ENCODE peak calls at places on chromosomes 11 and 22, in five cellular contexts. Q is tibial artery, M is mesendoderm, F is body of pancreas, Y is left ventricle myocardium inferior. B is an unnamed sample. For H3K4me1, the result is how much of the 10 kb centered on the place peaks cover.

GRCh38 chr11:35373284-35373933 is 45.9 kb downstream of the SLC1A2 start:
- DNase-seq in Q (no peak), Y (no peak), M (no peak), F (peak), B (no peak)

GRCh38 chr22:47064416-47064815 is 302.0 kb downstream of the TBC1D22A start:
- DNase-seq in M (no peak), Q (no peak), Y (no peak), F (no peak), B (no peak)

GRCh38 chr11:11409916-11410315 is 56.9 kb upstream of the CSNK2A3 start:
- DNase-seq in Q (no peak), Y (no peak), M (no peak), F (no peak), B (no peak)

GRCh38 chr22:47617186-47617585 is 854.7 kb downstream of the TBC1D22A start:
- DNase-seq in Y (no peak), M (no peak), F (no peak), Q (no peak), B (no peak)

GRCh38 chr11:8209208-8209807 is 40.5 kb upstream of the RIC3 start:
- DNase-seq in M (peak), F (no peak), Q (peak), Y (peak), B (no peak)

GRCh38 chr11:4041731-4042391 is 52.7 kb upstream of the RRM1 start:
- DNase-seq in M (peak), Q (no peak), F (no peak), Y (no peak), B (peak)

GRCh38 chr11:95296165-95296564 is 65.2 kb upstream of the SESN3 start:
- DNase-seq in Y (no peak), F (peak), Q (no peak), M (no peak), B (no peak)

GRCh38 chr11:10539339-10539738 is 1.6 kb downstream of the RNF141 start:
- DNase-seq in Y (no peak), F (no peak), M (no peak), Q (no peak), B (no peak)

GRCh38 chr22:46053563-46054090 is 76.7 kb upstream of the WNT7B start:
- DNase-seq in F (peak), Y (peak), M (no peak), Q (peak), B (no peak)
- H3K4me1 ChIP-seq in F (half or more), Y (half or more), M (under half), Q (under half), B (half or more)

GRCh38 chr11:122175316-122175715 is 59.3 kb upstream of the BLID start:
- DNase-seq in F (no peak), M (no peak), Q (no peak), Y (no peak), B (no peak)
- H3K4me1 ChIP-seq in F (under half), M (under half), Q (under half), Y (under half), B (under half)

GRCh38 chr11:75561426-75562047 is 516 bp upstream of the SERPINH1 start:
- DNase-seq in Y (no peak), M (peak), Q (no peak), F (no peak), B (no peak)
- H3K4me1 ChIP-seq in Y (half or more), M (under half), Q (half or more), F (under half), B (half or more)

DNA sequence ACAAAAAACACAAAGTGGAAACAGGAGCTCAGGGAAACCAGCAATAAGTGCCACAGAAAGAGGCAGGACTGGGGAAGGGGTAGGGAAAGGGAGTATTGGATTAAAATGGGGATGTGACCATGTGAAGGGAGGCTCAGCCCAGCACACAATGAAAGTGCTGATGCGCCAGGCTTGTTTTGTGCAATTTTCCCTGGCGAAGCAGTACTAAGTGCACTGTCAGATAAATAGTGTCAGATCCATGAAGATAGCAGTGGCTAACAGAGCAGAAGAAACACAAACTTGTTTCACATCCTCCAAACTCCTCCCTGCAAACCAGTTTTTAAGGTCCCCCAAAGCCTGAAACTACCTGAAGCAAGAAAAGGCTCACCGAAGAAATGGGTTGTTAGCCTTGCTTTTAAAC is 50.7 kb upstream of the RAPSN start:
- DNase-seq in Q (no peak), F (no peak), M (no peak), Y (no peak), B (no peak)
- H3K4me1 ChIP-seq in Q (under half), F (under half), M (under half), Y (half or more), B (half or more)

DNA sequence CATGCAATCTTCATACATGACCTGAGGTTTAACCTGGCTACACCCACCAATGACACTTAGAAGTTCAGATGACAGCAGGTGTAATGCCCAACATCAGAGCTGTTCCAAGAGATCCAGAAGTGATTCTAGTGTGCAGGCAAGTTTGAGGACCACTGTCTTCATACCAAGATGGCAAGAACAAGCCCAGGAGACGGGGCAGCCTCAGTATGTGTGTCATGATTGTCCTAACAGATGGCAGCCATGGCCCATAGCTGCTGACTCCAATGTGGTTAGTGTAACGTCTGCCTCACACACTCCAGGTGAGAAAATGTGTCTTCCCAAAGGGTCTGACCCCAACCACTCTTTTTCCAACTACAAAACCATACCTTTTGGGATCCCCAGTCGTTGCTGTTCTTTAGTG is 97.3 kb downstream of the ETS1 start:
- DNase-seq in F (no peak), Q (no peak), Y (no peak), M (no peak), B (no peak)
- H3K4me1 ChIP-seq in F (under half), Q (under half), Y (half or more), M (under half), B (half or more)

DNA sequence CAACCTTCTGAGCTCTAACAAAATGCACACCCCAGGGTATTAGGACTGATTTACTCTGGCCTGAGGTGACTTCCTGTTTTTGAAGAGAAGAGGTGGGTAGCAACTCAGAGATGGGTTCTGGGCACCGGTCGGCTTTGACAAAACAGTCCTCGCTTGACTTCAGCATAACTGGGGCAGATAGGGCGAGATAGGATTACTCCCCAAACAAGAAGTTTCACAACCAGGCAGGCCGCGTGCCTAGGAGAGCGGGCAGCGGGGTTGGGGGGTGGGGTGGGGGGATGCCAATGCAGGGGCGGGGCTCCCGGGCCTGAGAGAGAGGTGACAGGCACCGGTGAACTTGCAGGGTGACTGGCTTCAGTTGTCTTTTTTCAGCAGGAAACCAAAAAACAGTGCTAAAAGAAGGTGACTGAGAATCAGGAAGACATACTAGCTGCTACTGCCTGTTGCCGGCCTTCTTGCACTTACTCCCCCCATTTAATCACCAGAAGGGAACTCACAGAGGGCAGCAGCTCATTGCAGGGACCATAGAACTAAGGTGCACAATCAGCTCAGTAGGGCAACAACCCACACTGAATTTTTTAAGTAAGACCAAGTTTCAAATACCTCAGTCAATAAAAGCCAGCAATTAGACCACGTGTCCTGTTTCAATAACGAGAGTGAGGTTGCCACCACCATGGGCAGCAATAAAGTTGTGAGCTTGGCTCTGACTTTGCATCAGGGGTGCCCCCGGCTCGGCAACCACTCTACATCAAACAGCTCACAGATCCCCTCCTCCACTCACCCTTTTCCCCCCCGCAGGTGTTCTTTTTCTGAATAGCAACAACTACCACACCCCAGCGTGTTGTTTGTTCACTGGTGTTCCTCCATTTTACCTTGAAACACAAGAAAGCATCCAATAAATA is 37.2 kb upstream of the ETS1 start:
- DNase-seq in M (no peak), Q (no peak), F (peak), Y (no peak), B (peak)
- H3K4me1 ChIP-seq in M (under half), Q (under half), F (under half), Y (under half), B (under half)

GRCh38 chr11:57647368-57647767 is 2.3 kb downstream of the YPEL4 start:
- DNase-seq in F (no peak), Q (no peak), M (peak), Y (no peak), B (no peak)
- H3K4me1 ChIP-seq in F (under half), Q (under half), M (under half), Y (half or more), B (under half)

DNA sequence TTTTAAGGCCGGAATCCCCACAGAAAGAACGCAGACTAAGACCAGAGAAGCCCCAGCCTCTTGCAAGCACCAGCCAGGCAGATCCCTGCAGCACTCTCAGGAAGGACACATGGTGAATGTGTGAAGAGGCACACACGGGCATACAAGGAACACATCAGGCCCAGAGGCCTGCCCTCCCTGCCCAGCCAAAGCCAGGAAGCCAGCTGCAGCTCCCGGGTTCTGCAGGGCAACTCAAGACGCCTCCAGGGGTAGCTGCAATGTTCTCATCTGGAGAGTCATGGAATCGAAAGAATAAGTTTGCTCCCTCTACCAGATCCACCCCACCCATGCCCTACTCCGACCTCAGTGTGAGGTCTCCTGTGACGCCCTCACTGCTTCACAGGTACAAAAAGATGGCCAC is 2.3 kb downstream of the DGCR2 start:
- DNase-seq in Y (no peak), M (no peak), F (no peak), Q (no peak), B (no peak)
- H3K4me1 ChIP-seq in Y (half or more), M (under half), F (half or more), Q (under half), B (half or more)

GRCh38 chr22:29011200-29011867 is 50.3 kb downstream of the C22orf31 start:
- DNase-seq in F (peak), M (no peak), Y (peak), Q (no peak), B (no peak)
- H3K4me1 ChIP-seq in F (under half), M (under half), Y (under half), Q (under half), B (under half)

B was measured in gastrocnemius medialis.